ENCODE peak calls at places on chromosome 18, in four cellular contexts. I is nephron progenitor cell, J is lower lobe of right lung, K is HFFc6. G is an unnamed sample.
A peak's percentile ranks its signal among the peaks of the same experiment; 100 is the strongest.

GRCh38 chr18:77138270-77138669 is 5.7 kb upstream of the MBP start:
- DNase-seq in I (no peak), K (no peak), J (no peak), G (peak; percentile 46)

GRCh38 chr18:23626451-23627279 is 36.0 kb downstream of the ANKRD29 start:
- DNase-seq in I (no peak), K (no peak), J (no peak), G (no peak)

GRCh38 chr18:78431606-78432005 is 548.0 kb upstream of the SALL3 start:
- DNase-seq in J (no peak), I (no peak), K (no peak), G (no peak)

GRCh38 chr18:10418836-10419235 is 35.6 kb upstream of the APCDD1 start:
- DNase-seq in I (no peak), J (no peak), K (no peak), G (no peak)

GRCh38 chr18:2985628-2986027 is 27.3 kb downstream of the LPIN2 start:
- DNase-seq in K (peak; percentile 48), J (no peak), I (no peak), G (no peak)

GRCh38 chr18:78895207-78896001 is 84.2 kb upstream of the SALL3 start:
- DNase-seq in K (no peak), I (no peak), J (no peak), G (peak; percentile 58)

GRCh38 chr18:13380671-13381070 is 162.1 kb downstream of the LDLRAD4 start:
- DNase-seq in I (no peak), K (no peak), J (no peak), G (no peak)

GRCh38 chr18:65057439-65058083 is 693.3 kb upstream of the CDH7 start:
- DNase-seq in I (no peak), J (no peak), K (no peak), G (no peak)

GRCh38 chr18:23943104-23943503 is 71.5 kb upstream of the TTC39C start:
- DNase-seq in I (no peak), J (no peak), K (no peak), G (no peak)

GRCh38 chr18:7941533-7941932 is 374.4 kb downstream of the PTPRM start:
- DNase-seq in J (peak; percentile 65), I (no peak), K (no peak), G (peak; percentile 62)

GRCh38 chr18:3498705-3499451 is 48.9 kb downstream of the TGIF1 start:
- DNase-seq in J (peak; percentile 48), I (peak; percentile 80), K (no peak), G (no peak)

GRCh38 chr18:1244397-1245122 is 339.9 kb downstream of the ADCYAP1 start:
- DNase-seq in K (no peak), I (no peak), J (no peak), G (no peak)

GRCh38 chr18:2111456-2111855 is 459.8 kb downstream of the METTL4 start:
- DNase-seq in I (no peak), K (peak; percentile 57), J (no peak), G (no peak)

GRCh38 chr18:23593720-23594119 is 7.4 kb upstream of the NPC1 start:
- DNase-seq in J (no peak), I (no peak), K (peak; percentile 93), G (no peak)

GRCh38 chr18:41674466-41674865 is 280.6 kb upstream of the PIK3C3 start:
- DNase-seq in K (no peak), J (no peak), I (no peak), G (no peak)

GRCh38 chr18:29321561-29321960 is 1144.6 kb upstream of the CDH2 start:
- DNase-seq in K (no peak), J (no peak), I (no peak), G (no peak)

GRCh38 chr18:77052656-77053309 is 79.8 kb downstream of the MBP start:
- DNase-seq in I (no peak), J (peak; percentile 68), K (no peak), G (peak; percentile 64)

GRCh38 chr18:26894006-26894405 is 28.5 kb upstream of the AQP4 start:
- DNase-seq in K (no peak), I (no peak), J (no peak), G (no peak)

GRCh38 chr18:57780318-57781127 is 22.6 kb downstream of the ATP8B1 start:
- DNase-seq in K (peak; percentile 77), J (no peak), I (no peak), G (no peak)

GRCh38 chr18:9734189-9734588 is 26.1 kb downstream of the RAB31 start:
- DNase-seq in I (no peak), J (no peak), K (no peak), G (peak; percentile 50)

GRCh38 chr18:21672868-21673267 is 31.7 kb downstream of the ABHD3 start:
- DNase-seq in J (no peak), I (no peak), K (no peak), G (no peak)

GRCh38 chr18:9708057-9708881 is at the start of gene RAB31:
- DNase-seq in J (peak; percentile 89), I (peak; percentile 74), K (peak; percentile 58), G (peak; percentile 87)

GRCh38 chr18:14969507-14969906 is 221.5 kb downstream of the ANKRD30B start:
- DNase-seq in K (no peak), I (no peak), J (no peak), G (no peak)

GRCh38 chr18:26540041-26540628 is 8.2 kb downstream of the KCTD1 start:
- DNase-seq in J (no peak), I (peak; percentile 36), K (peak; percentile 68), G (no peak)

GRCh38 chr18:27685807-27686412 is 491.0 kb downstream of the CDH2 start:
- DNase-seq in J (no peak), I (peak; percentile 31), K (peak; percentile 22), G (no peak)

GRCh38 chr18:58186258-58186948 is 142.4 kb downstream of the NEDD4L start:
- DNase-seq in I (no peak), J (peak; percentile 56), K (peak; percentile 90), G (no peak)

GRCh38 chr18:59446012-59446411 is 86.9 kb upstream of the LMAN1 start:
- DNase-seq in K (peak; percentile 5), J (no peak), I (peak; percentile 11), G (no peak)

GRCh38 chr18:49250819-49251388 is 209.5 kb downstream of the DYM start:
- DNase-seq in J (no peak), K (peak; percentile 23), I (no peak), G (no peak)

GRCh38 chr18:48947583-48947982 is 3.2 kb downstream of the SMAD7 start:
- DNase-seq in K (no peak), I (no peak), J (no peak), G (no peak)

GRCh38 chr18:48817021-48817461 is 133.7 kb downstream of the SMAD7 start:
- DNase-seq in I (no peak), K (no peak), J (peak; percentile 32), G (peak; percentile 22)

GRCh38 chr18:13570856-13571495 is 155.4 kb downstream of the FAM210A start:
- DNase-seq in K (no peak), I (no peak), J (no peak), G (no peak)

GRCh38 chr18:52216686-52217085 is 123.3 kb upstream of the DCC start:
- DNase-seq in J (no peak), I (no peak), K (no peak), G (no peak)

GRCh38 chr18:38961880-38962279 is 1396.3 kb upstream of the CELF4 start:
- DNase-seq in J (no peak), K (no peak), I (no peak), G (no peak)

GRCh38 chr18:35026407-35027061 is 14.7 kb upstream of the MAPRE2 start:
- DNase-seq in I (no peak), J (no peak), K (peak; percentile 13), G (no peak)
- TF ChIP-seq CTCF in I (peak; percentile 11), J (peak; percentile 24), K (peak; percentile 45), G (no peak)

DNA sequence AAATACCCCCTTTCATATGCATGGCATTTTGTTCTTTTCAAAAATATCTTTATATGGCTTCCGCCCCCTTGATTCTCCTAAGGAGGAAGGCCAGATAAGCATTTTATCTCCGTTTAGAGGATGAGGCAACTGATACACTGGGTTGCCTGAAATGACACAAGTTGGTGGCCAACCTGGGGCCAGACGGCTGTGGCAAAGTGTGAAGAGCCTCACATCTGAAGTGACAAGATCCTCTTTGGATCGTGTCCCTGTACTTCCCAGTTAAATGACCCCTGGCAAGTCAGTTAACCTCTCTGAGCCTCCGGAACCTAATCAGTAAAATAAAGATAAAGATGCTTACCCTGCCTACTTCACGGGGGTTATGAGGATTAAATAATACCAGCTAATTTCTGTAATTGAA is 4.6 kb downstream of the SETBP1 start:
- DNase-seq in K (no peak), I (no peak), J (no peak), G (no peak)
- TF ChIP-seq CTCF in K (no peak), I (no peak), J (no peak), G (no peak)

GRCh38 chr18:37482433-37482832 is 83.2 kb downstream of the CELF4 start:
- DNase-seq in I (no peak), J (no peak), K (no peak), G (no peak)

GRCh38 chr18:37481491-37481890 is 84.1 kb downstream of the CELF4 start:
- DNase-seq in K (no peak), J (no peak), I (no peak), G (no peak)

GRCh38 chr18:37483221-37483971 is 82.2 kb downstream of the CELF4 start:
- DNase-seq in K (no peak), I (peak; percentile 67), J (no peak), G (no peak)

GRCh38 chr18:37483984-37484892 is 81.4 kb downstream of the CELF4 start:
- DNase-seq in J (no peak), I (no peak), K (no peak), G (no peak)

GRCh38 chr18:37481058-37481457 is 84.5 kb downstream of the CELF4 start:
- DNase-seq in J (no peak), K (no peak), I (peak; percentile 32), G (no peak)
- TF ChIP-seq CTCF in J (no peak), K (no peak), I (no peak), G (no peak)

DNA sequence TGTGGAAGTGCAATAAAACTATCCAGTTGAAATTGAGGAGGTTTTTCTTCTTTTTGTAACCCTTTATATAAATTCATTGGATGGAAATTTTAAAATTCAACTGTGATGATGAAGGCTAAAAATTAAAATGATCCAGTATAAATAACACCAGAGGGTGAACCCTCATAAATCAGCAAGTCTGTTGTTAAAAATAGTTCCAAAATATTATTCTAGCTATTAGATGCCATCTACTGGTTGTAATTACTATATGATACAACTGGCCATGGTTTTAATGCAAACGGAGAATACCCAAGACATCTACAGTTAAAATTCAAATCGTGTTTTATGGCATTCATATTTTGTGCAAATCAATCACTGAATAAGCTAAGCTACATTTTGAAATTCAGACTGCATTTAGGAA is 53.8 kb downstream of the TMEM200C start:
- DNase-seq in J (no peak), I (no peak), K (no peak), G (no peak)
- TF ChIP-seq CTCF in J (peak; percentile 28), I (no peak), K (no peak), G (no peak)